ENCODE peak calls at places on chromosomes 7 and 10, in four cellular contexts. L, G, T and Q are unnamed samples.

GRCh38 chr7:92645114-92645497 is 54.9 kb upstream of the FAM133B start:
- DNase-seq in L (no peak), G (no peak), T (no peak), Q (no peak)

GRCh38 chr7:42143605-42144252 is 93.3 kb downstream of the GLI3 start:
- DNase-seq in L (no peak), T (no peak), G (no peak), Q (no peak)

GRCh38 chr10:123909866-123910265 is 18.3 kb upstream of the CPXM2 start:
- DNase-seq in T (no peak), L (no peak), G (no peak), Q (no peak)

GRCh38 chr10:61606971-61607907 is 55.5 kb upstream of the CABCOCO1 start:
- DNase-seq in G (no peak), L (peak), T (no peak), Q (no peak)

GRCh38 chr10:70331486-70332268 is 47.9 kb upstream of the NPFFR1 start:
- DNase-seq in T (peak), G (no peak), L (peak), Q (no peak)

GRCh38 chr7:74464931-74465906 is 11.5 kb downstream of the GTF2IRD1 start:
- DNase-seq in L (no peak), T (no peak), G (no peak), Q (no peak)

GRCh38 chr7:3673524-3673923 is 372.5 kb downstream of the SDK1 start:
- DNase-seq in L (peak), T (no peak), G (peak), Q (peak)

GRCh38 chr7:98657736-98658135 is 40.7 kb downstream of the NPTX2 start:
- DNase-seq in T (no peak), L (no peak), G (no peak), Q (no peak)

GRCh38 chr10:85927952-85928677 is 438.5 kb downstream of the GRID1 start:
- DNase-seq in T (no peak), G (no peak), L (no peak), Q (no peak)

GRCh38 chr7:4093492-4093891 is 588.6 kb upstream of the FOXK1 start:
- DNase-seq in G (no peak), T (no peak), L (no peak), Q (no peak)

GRCh38 chr7:19508124-19508523 is 200.7 kb downstream of the POLR1F start:
- DNase-seq in L (no peak), G (no peak), T (no peak), Q (no peak)

DNA sequence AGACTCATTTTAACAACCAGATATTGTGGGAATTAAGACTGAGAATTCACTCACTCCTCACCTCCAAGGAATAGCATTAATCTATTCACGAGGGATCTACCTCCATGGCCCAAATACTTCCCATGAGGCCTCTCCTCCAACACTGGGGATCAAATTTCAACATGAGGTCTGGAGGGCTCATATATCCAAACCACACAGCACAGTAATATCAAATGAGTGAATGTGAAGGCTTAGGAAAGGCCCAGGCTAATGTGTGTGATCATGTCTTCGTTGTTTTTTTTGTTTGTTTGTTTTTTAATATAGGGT is 46.5 kb downstream of the HIBADH start:
- DNase-seq in G (no peak), T (no peak), L (no peak), Q (no peak)
- TF ChIP-seq SUZ12 in G (no peak), T (no peak), L (no peak), Q (no peak)

GRCh38 chr7:155811895-155812761 is at the start of gene SHH:
- DNase-seq in G (no peak), T (no peak), L (no peak), Q (no peak)

GRCh38 chr7:155815332-155816191 is 3.3 kb upstream of the SHH start:
- DNase-seq in G (peak), T (no peak), L (no peak), Q (no peak)

GRCh38 chr7:155813125-155813524 is 862 bp upstream of the SHH start:
- DNase-seq in G (no peak), L (no peak), T (no peak), Q (no peak)

GRCh38 chr7:155814569-155815276 is 2.5 kb upstream of the SHH start:
- DNase-seq in L (no peak), G (no peak), T (no peak), Q (no peak)

DNA sequence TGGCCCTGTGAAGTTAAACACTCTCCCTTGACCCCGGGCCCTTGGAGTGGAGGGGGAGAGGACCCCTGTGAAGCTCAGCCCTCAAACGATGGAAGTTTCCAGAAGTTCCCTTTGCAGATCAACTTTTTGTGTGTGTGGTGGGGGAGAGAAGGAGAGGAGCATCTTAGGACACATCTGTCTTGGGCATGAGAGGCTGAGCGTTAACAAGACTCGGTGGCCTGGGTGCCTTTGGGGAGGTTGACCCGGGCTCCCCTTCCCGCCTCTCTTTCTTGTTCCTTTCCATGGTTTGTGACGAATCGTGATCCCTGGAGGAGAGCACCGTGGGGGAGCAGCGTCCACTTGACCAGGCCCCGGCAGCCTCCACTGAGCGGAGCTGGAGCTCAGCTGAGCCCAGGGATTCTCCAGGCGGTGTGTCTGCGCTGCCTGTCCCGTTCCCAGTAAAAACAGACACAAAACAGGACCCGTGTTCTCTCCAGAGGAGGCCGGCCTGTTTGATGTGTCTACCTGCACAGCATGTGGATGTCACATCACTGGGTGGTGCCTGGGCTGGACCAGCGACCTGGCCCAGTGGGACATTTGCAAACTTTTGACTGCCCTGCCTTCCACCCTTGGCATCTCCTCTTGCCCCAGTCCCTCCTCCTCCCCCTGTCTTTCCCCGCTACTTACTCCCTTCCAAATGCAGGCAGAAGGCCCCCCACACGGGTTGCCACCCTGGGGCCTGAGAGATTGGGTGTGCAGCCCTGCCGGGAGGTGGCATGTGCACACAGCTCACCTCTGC is 1.7 kb upstream of the SHH start:
- DNase-seq in G (no peak), T (no peak), L (no peak), Q (no peak)
- TF ChIP-seq ZNF274 in G (no peak), T (no peak), L (no peak), Q (no peak)

GRCh38 chr10:60280475-60280874 is 109.2 kb downstream of the ANK3 start:
- DNase-seq in L (no peak), G (no peak), T (no peak), Q (no peak)

GRCh38 chr10:60283397-60283796 is 106.3 kb downstream of the ANK3 start:
- DNase-seq in T (no peak), G (no peak), L (no peak), Q (no peak)

GRCh38 chr10:60282771-60283353 is 106.8 kb downstream of the ANK3 start:
- DNase-seq in L (peak), T (no peak), G (no peak), Q (no peak)

GRCh38 chr10:60281331-60281730 is 108.3 kb downstream of the ANK3 start:
- DNase-seq in L (no peak), G (no peak), T (no peak), Q (no peak)

DNA sequence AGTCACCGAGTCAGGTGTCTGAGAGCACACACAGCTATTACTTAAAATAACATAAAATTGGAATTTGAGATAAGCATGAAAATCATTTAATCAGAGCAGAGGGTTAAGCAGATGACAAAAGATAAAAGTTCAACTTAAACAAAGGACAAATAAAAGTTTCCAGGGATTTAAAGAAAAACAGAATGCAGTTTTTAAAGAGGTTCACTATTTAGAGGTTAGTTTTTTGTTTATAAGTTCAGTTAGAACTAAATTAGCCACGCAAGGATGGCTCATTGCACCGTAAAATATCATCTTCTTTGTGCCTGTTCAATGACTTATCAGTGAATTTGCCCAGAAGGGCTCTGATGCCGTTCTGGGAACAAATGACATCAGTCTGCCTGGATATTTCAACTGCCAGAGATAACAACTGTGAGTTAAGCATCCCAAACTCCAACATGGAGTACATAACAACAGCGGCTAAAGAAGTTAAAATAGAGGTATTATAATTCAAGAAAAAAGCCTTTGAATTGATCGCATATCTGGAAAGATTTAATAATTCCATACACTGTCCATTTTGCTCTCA is 107.8 kb downstream of the ANK3 start:
- DNase-seq in G (no peak), L (no peak), T (no peak), Q (no peak)
- H3K4me3 ChIP-seq in G (no peak), L (no peak), T (no peak), Q (no peak)

GRCh38 chr10:100999742-101000601 is at the start of gene LZTS2:
- DNase-seq in G (peak), L (no peak), T (no peak), Q (no peak)
- TF ChIP-seq SUZ12 in G (no peak), L (no peak), T (no peak), Q (no peak)

GRCh38 chr10:128938488-128938887 is 528.6 kb upstream of the MGMT start:
- DNase-seq in L (no peak), T (no peak), G (no peak), Q (no peak)
- TF ChIP-seq ZNF274 in L (no peak), T (no peak), G (no peak), Q (no peak)

GRCh38 chr7:105036217-105037168 is 22.5 kb downstream of the KMT2E start:
- DNase-seq in L (no peak), G (no peak), T (no peak), Q (no peak)
- H3K4me3 ChIP-seq in L (no peak), G (no peak), T (no peak), Q (no peak)